ENCODE peak calls at places on chromosomes 2 and 18, in five cellular contexts. N, E, H, Y and P are unnamed samples.

GRCh38 chr2:98869868-98870267 is 66.2 kb downstream of the CRACDL start:
- DNase-seq in E (peak; percentile 92), Y (no peak), N (no peak), H (no peak), P (no peak)

GRCh38 chr18:75226301-75226955 is 15.8 kb downstream of the TSHZ1 start:
- DNase-seq in N (peak; percentile 42), Y (no peak), E (no peak), H (no peak), P (no peak)

GRCh38 chr2:130864830-130865229 is 28.1 kb downstream of the ARHGEF4 start:
- DNase-seq in E (peak; percentile 67), H (peak; percentile 17), Y (peak; percentile 96), N (peak; percentile 96), P (peak; percentile 46)

GRCh38 chr18:58894937-58895336 is 30.3 kb downstream of the ZNF532 start:
- DNase-seq in H (peak; percentile 35), N (no peak), Y (no peak), E (no peak), P (no peak)

GRCh38 chr18:76258209-76258608 is 236.8 kb downstream of the ZNF516 start:
- DNase-seq in N (peak; percentile 19), E (no peak), Y (no peak), H (no peak), P (no peak)

GRCh38 chr2:26401739-26402541 is at the start of gene DRC1:
- DNase-seq in N (peak; percentile 81), H (peak; percentile 96), E (peak; percentile 74), Y (no peak), P (peak; percentile 13)

GRCh38 chr2:219912530-219912929 is 285.1 kb downstream of the SLC4A3 start:
- DNase-seq in N (peak; percentile 14), Y (no peak), E (no peak), H (no peak), P (peak; percentile 14)

GRCh38 chr18:50812834-50813233 is 7.0 kb downstream of the MRO start:
- DNase-seq in Y (no peak), H (no peak), E (no peak), N (no peak), P (no peak)

GRCh38 chr2:230938098-230938497 is 13.1 kb upstream of the GPR55 start:
- DNase-seq in Y (no peak), E (no peak), N (no peak), H (no peak), P (no peak)

DNA sequence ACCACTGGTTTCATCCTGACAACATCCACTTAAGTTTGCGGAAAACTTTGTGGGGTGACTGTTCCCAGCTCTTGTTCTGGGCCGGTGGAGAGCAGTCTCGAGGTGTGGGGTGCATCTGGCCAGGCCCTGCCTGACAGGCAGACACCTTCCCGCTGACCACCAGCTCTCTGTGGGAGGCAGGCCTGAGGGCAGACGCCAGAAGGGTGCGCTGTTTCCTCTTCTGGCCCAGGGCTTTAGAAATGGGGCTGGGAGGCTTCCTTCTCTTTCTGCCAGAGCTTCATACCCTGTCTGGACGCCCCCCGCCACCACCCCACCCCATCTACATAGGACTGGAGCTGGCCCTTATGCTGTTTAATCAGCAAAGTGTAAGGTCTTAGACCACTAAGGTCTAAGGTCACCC is 263.8 kb downstream of the LOXHD1 start:
- DNase-seq in N (peak; percentile 28), H (peak; percentile 93), Y (peak; percentile 21), E (no peak), P (no peak)
- TF ChIP-seq CTCF in N (peak; percentile 53), H (peak; percentile 84), Y (peak; percentile 31), E (no peak), P (peak; percentile 8)

DNA sequence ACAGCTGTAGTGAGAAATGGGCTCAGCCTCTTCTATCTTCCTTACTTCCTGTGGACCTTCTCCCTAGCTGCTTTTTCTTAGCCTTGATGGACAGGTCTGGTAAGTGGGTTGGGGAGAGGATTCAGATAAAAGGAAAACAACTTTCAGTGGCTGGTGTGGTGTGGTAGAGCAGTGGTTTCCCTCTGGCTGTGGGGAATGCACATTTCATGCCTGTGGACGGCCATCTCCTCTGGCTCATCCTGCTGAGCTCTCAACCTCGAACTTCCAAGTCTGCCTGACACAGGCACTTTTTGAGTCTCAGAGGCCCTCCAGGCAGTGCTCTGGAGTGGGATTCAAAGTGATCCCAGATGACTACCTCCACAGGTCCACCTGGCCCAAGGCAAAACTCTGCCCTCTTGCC is 38.6 kb upstream of the ACADL start:
- DNase-seq in E (no peak), H (no peak), N (no peak), Y (no peak), P (no peak)
- H3K4me3 ChIP-seq in E (no peak overlapping the region), H (no peak overlapping the region), N (no peak overlapping the region), Y (no peak overlapping the region), P (no peak overlapping the region)

GRCh38 chr18:2326999-2327398 is 244.3 kb downstream of the METTL4 start:
- DNase-seq in Y (no peak), E (no peak), H (no peak), N (peak; percentile 47), P (no peak)
- TF ChIP-seq CTCF in Y (no peak), E (no peak), H (no peak), N (no peak), P (no peak)

GRCh38 chr2:172098287-172098649 is 4.4 kb downstream of the DLX2 start:
- DNase-seq in Y (no peak), H (peak; percentile 62), N (no peak), E (no peak), P (no peak)

GRCh38 chr2:172100080-172101007 is 2.4 kb downstream of the DLX2 start:
- DNase-seq in N (no peak), E (no peak), H (peak; percentile 80), Y (peak; percentile 80), P (no peak)

GRCh38 chr2:172101008-172101706 is 1.5 kb downstream of the DLX2 start:
- DNase-seq in E (no peak), N (no peak), H (peak; percentile 72), Y (peak; percentile 74), P (no peak)

GRCh38 chr2:172098650-172099471 is 3.8 kb downstream of the DLX2 start:
- DNase-seq in E (no peak), H (peak; percentile 84), Y (peak; percentile 76), N (peak; percentile 64), P (no peak)

DNA sequence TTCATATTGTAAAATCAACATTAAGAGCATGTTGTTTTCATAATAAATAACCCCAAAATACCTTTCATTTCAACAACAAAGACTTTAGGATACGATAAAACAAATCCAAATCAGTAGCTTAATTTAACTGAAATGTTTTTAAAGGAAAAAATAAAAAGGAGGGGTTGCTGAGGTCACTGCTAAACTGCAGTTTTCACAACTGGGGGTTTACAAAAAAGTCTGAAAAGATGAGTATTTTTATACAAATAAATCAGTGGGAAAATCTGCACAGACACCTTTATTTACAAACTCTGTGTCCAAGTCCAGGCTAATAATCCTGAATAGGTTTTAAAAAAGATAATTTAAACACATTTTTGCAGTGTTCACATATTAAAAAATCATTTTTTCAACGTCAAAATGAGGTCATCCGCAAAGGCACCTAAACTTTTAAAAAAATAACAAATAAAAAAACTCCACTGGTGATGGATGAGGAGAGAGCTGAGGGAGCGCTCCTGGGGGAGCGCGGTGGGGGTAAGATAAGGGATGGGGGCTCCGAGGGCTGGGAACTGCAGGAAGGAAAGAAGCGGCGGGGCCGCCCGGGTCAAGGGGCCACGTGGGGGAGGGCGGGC is 3.1 kb downstream of the DLX2 start:
- DNase-seq in N (no peak), E (no peak), Y (no peak), H (no peak), P (no peak)
- H3K4me3 ChIP-seq in N (peak overlapping the region; percentile 56), E (no peak overlapping the region), Y (peak overlapping the region; percentile 34), H (no peak overlapping the region), P (peak overlapping the region; percentile 86)

GRCh38 chr2:15939556-15939853 is 845 bp upstream of the MYCN start:
- DNase-seq in N (no peak), H (no peak), E (peak; percentile 84), Y (no peak), P (no peak)
- TF ChIP-seq CTCF in N (peak; percentile 63), H (peak; percentile 96), E (peak; percentile 76), Y (no peak), P (no peak)

GRCh38 chr2:174326880-174327558 is 7.7 kb upstream of the SP9 start:
- DNase-seq in Y (no peak), N (no peak), E (no peak), H (peak; percentile 76), P (no peak)

GRCh38 chr2:174327958-174328308 is 6.8 kb upstream of the SP9 start:
- DNase-seq in E (no peak), Y (no peak), H (no peak), N (no peak), P (no peak)

GRCh38 chr2:174328309-174329156 is 6.2 kb upstream of the SP9 start:
- DNase-seq in E (no peak), N (no peak), H (peak; percentile 71), Y (no peak), P (no peak)

GRCh38 chr2:174325932-174326879 is 8.5 kb upstream of the SP9 start:
- DNase-seq in E (no peak), N (peak; percentile 52), Y (peak; percentile 47), H (peak; percentile 85), P (no peak)

GRCh38 chr2:174327559-174327897 is 7.2 kb upstream of the SP9 start:
- DNase-seq in N (no peak), H (no peak), E (no peak), Y (no peak), P (no peak)
- H3K4me3 ChIP-seq in N (no peak overlapping the region), H (peak overlapping the region; percentile 47), E (no peak overlapping the region), Y (no peak overlapping the region), P (no peak overlapping the region)

GRCh38 chr18:31680836-31681568 is 3.4 kb downstream of the B4GALT6 start:
- DNase-seq in E (no peak), H (no peak), Y (peak; percentile 11), N (no peak), P (no peak)
- TF ChIP-seq CTCF in E (peak; percentile 36), H (peak; percentile 76), Y (peak; percentile 21), N (peak; percentile 41), P (no peak)